ENCODE peak calls at places on chromosome 22, in four cellular contexts. G is IMR-90, R is mesendoderm, J is H1. V is an unnamed sample.

GRCh38 chr22:18012528-18012927 is 11.8 kb downstream of the MICAL3 start:
- DNase-seq in G (peak), R (peak), J (no peak), V (no peak)

GRCh38 chr22:24505337-24505736 is 10.2 kb downstream of the UPB1 start:
- DNase-seq in G (no peak), R (no peak), J (no peak), V (no peak)

GRCh38 chr22:22181515-22181959 is 63.0 kb upstream of the VPREB1 start:
- DNase-seq in G (no peak), R (no peak), J (no peak), V (no peak)

GRCh38 chr22:38906024-38906423 is 34.0 kb upstream of the CBX6 start:
- DNase-seq in G (no peak), R (no peak), J (no peak), V (no peak)

GRCh38 chr22:22848364-22848866 is 39.2 kb upstream of the IGLL5 start:
- DNase-seq in G (peak), R (peak), J (no peak), V (peak)

GRCh38 chr22:26549902-26550497 is 37.7 kb upstream of the TFIP11 start:
- DNase-seq in G (no peak), R (peak), J (no peak), V (no peak)

GRCh38 chr22:25069758-25070461 is 117.4 kb downstream of the KIAA1671 start:
- DNase-seq in G (no peak), R (no peak), J (no peak), V (no peak)

GRCh38 chr22:22655452-22656108 is 11.2 kb downstream of the GGTLC2 start:
- DNase-seq in G (no peak), R (no peak), J (no peak), V (no peak)

GRCh38 chr22:41197046-41197807 is 7.9 kb upstream of the L3MBTL2 start:
- DNase-seq in G (peak), R (peak), J (no peak), V (peak)

GRCh38 chr22:38753894-38754246 is 1.9 kb downstream of the SUN2 start:
- DNase-seq in G (no peak), R (no peak), J (no peak), V (no peak)

GRCh38 chr22:31344369-31345330 is 1.5 kb downstream of the PATZ1 start:
- DNase-seq in G (peak), R (no peak), J (no peak), V (peak)

GRCh38 chr22:38911434-38911833 is 39.4 kb upstream of the CBX6 start:
- DNase-seq in G (no peak), R (no peak), J (no peak), V (no peak)

GRCh38 chr22:22058649-22059475 is 76.3 kb upstream of the TOP3B start:
- DNase-seq in G (no peak), R (no peak), J (no peak), V (no peak)

GRCh38 chr22:27726726-27727449 is 74.7 kb downstream of the MN1 start:
- DNase-seq in G (peak), R (peak), J (no peak), V (no peak)

GRCh38 chr22:44601189-44601588 is 100.8 kb upstream of the PRR5 start:
- DNase-seq in G (no peak), R (no peak), J (no peak), V (no peak)
- H2BK15ac ChIP-seq in G (no peak), R (no peak), J (no peak), V (no peak)

GRCh38 chr22:35510481-35510934 is 30.1 kb upstream of the RASD2 start:
- DNase-seq in G (peak), R (no peak), J (no peak), V (no peak)

GRCh38 chr22:35509960-35510359 is 30.7 kb upstream of the RASD2 start:
- DNase-seq in G (no peak), R (peak), J (no peak), V (no peak)

GRCh38 chr22:35514366-35514765 is 26.3 kb upstream of the RASD2 start:
- DNase-seq in G (no peak), R (no peak), J (no peak), V (no peak)

GRCh38 chr22:35509451-35509850 is 31.2 kb upstream of the RASD2 start:
- DNase-seq in G (no peak), R (no peak), J (no peak), V (no peak)

DNA sequence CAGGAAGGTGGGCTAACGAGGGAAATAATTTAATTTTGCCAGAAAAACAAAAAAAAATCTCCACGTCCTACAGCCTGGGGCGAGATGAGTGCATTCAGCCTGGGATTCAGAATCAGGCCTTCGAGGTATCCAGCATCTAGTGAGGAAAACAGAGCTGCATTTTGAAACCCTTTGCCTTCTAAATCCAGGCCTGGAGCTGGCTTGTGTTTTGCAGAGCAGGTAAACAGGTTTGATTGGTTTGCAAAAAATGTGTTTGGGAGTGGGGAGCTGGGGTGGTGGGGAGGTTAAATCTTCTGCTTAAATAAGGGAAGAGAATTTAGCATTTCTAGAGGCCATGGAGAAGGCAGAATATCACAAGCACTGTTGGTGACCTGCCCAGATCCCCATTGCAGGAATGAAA is 29.7 kb upstream of the RASD2 start:
- DNase-seq in G (no peak), R (no peak), J (no peak), V (no peak)
- H4K5ac ChIP-seq in G (no peak), R (no peak), J (no peak), V (no peak)

DNA sequence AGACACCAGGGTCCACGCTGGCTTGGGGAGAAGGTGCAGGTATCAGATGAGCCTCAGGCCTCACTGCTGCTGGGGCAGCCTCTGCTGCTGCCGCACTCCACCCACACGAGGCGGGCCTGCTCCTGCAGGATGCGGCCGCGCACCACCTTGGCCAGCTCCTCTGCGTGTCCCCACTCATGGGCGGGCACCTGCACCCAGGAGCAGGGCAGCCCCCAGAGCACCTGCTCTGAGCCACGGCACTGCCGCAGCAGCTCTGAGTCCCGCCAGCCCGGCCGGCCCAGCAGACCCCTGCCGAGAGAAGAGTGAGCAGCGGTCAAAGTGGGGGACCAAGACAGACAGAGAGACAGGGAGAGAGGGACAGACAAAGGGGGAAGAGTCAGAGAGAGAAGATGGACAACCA is 4.9 kb upstream of the MFNG start:
- DNase-seq in G (no peak), R (no peak), J (no peak), V (no peak)
- H3K23ac ChIP-seq in G (no peak), R (no peak), J (no peak), V (no peak)

DNA sequence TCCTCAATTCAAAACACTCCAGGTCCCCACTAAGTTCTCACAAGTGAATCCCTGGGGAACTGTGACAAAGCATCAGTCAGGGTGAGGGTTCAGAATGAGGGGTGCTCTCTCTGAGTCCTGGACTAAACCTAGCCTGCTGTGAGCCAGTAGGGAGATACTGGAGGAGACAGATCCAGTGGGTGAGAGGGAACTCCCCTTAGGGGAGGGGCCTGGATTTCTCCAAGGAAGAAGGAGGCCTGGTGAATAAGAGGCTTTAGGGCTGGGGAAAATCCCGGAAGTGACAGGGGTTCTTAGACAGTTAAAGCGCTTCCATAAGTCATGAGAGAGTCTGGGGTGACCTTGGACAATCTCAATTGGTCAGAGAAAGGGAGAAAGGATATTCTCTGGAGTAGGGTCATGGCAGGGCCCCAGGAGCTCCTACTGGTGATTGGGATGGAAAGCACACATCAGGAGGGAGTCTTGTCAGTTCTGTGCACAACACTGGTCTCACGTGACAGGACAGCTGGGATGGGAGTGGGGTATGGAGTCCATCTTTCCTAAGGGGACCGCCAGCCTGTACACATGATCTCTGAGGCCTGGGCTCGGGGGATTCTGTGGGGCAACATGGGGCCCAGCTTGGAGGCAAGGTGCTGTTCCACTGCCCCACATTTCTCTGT is 1.5 kb downstream of the TBC1D10A start:
- DNase-seq in G (peak), R (peak), J (no peak), V (no peak)
- H2BK15ac ChIP-seq in G (no peak), R (no peak), J (peak), V (no peak)

GRCh38 chr22:46602025-46602424 is 18.2 kb upstream of the GRAMD4 start:
- DNase-seq in G (no peak), R (no peak), J (no peak), V (no peak)
- H4K5ac ChIP-seq in G (no peak), R (no peak), J (no peak), V (no peak)